ENCODE peak calls at places on chromosomes 2 and 18, in seven cellular contexts. One of them, this sample, is unnamed.

GRCh38 chr18:62334110-62334509 is 9.0 kb downstream of the TNFRSF11A start:
- DNase-seq in H9: no peak
- DNase-seq in transverse colon: peak
- DNase-seq in GM13976: no peak
- DNase-seq in PC-3: peak
- DNase-seq in MCF 10A: peak
- DNase-seq in GM20000: no peak
- DNase-seq in this sample: peak

GRCh38 chr2:64263315-64263714 is 119.1 kb upstream of the PELI1 start:
- DNase-seq in PC-3: peak
- DNase-seq in GM20000: no peak
- DNase-seq in H9: no peak
- DNase-seq in MCF 10A: peak
- DNase-seq in GM13976: no peak
- DNase-seq in transverse colon: no peak
- DNase-seq in this sample: peak

GRCh38 chr2:178787934-178788333 is 19.3 kb downstream of the TTN start:
- DNase-seq in PC-3: no peak
- DNase-seq in MCF 10A: no peak
- DNase-seq in GM13976: no peak
- DNase-seq in transverse colon: no peak
- DNase-seq in GM20000: no peak
- DNase-seq in H9: no peak
- DNase-seq in this sample: no peak

GRCh38 chr2:203802277-203803045 is 65.1 kb upstream of the CTLA4 start:
- DNase-seq in transverse colon: no peak
- DNase-seq in GM13976: no peak
- DNase-seq in GM20000: no peak
- DNase-seq in MCF 10A: no peak
- DNase-seq in PC-3: no peak
- DNase-seq in H9: no peak
- DNase-seq in this sample: peak

GRCh38 chr18:36757081-36757480 is 71.7 kb downstream of the TPGS2 start:
- DNase-seq in MCF 10A: peak
- DNase-seq in transverse colon: no peak
- DNase-seq in H9: no peak
- DNase-seq in PC-3: peak
- DNase-seq in GM20000: peak
- DNase-seq in GM13976: peak
- DNase-seq in this sample: peak

GRCh38 chr2:65483763-65484162 is 51.4 kb upstream of the SPRED2 start:
- DNase-seq in GM20000: no peak
- DNase-seq in H9: no peak
- DNase-seq in transverse colon: no peak
- DNase-seq in PC-3: no peak
- DNase-seq in MCF 10A: no peak
- DNase-seq in GM13976: no peak
- DNase-seq in this sample: no peak

GRCh38 chr18:46672062-46672970 is 15.3 kb upstream of the LOXHD1 start:
- DNase-seq in MCF 10A: no peak
- DNase-seq in PC-3: no peak
- DNase-seq in H9: no peak
- DNase-seq in GM13976: no peak
- DNase-seq in transverse colon: no peak
- DNase-seq in GM20000: no peak
- DNase-seq in this sample: peak

GRCh38 chr2:39913648-39914456 is 134.8 kb upstream of the THUMPD2 start:
- DNase-seq in GM20000: peak
- DNase-seq in H9: no peak
- DNase-seq in PC-3: peak
- DNase-seq in transverse colon: no peak
- DNase-seq in GM13976: peak
- DNase-seq in MCF 10A: peak
- DNase-seq in this sample: peak

GRCh38 chr2:85245891-85246290 is 81.9 kb downstream of the TGOLN2 start:
- DNase-seq in GM13976: no peak
- DNase-seq in MCF 10A: no peak
- DNase-seq in transverse colon: no peak
- DNase-seq in GM20000: no peak
- DNase-seq in PC-3: no peak
- DNase-seq in H9: no peak
- DNase-seq in this sample: no peak

GRCh38 chr2:207418422-207418821 is 111.3 kb upstream of the CREB1 start:
- DNase-seq in PC-3: no peak
- DNase-seq in GM13976: no peak
- DNase-seq in GM20000: no peak
- DNase-seq in H9: no peak
- DNase-seq in MCF 10A: no peak
- DNase-seq in transverse colon: no peak
- DNase-seq in this sample: no peak

GRCh38 chr2:172878260-172878659 is 142.6 kb downstream of the RAPGEF4 start:
- DNase-seq in transverse colon: no peak
- DNase-seq in MCF 10A: no peak
- DNase-seq in GM20000: no peak
- DNase-seq in GM13976: no peak
- DNase-seq in PC-3: no peak
- DNase-seq in H9: no peak
- DNase-seq in this sample: peak

GRCh38 chr2:64699712-64700111 is 46.0 kb upstream of the SERTAD2 start:
- DNase-seq in PC-3: no peak
- DNase-seq in MCF 10A: no peak
- DNase-seq in transverse colon: no peak
- DNase-seq in H9: peak
- DNase-seq in GM20000: no peak
- DNase-seq in GM13976: no peak
- DNase-seq in this sample: no peak

GRCh38 chr2:31415421-31415820 is 879 bp upstream of the XDH start:
- DNase-seq in transverse colon: no peak
- DNase-seq in H9: no peak
- DNase-seq in MCF 10A: no peak
- DNase-seq in PC-3: no peak
- DNase-seq in GM13976: no peak
- DNase-seq in GM20000: no peak
- DNase-seq in this sample: peak

GRCh38 chr2:178190938-178191910 is 3.1 kb upstream of the OSBPL6 start:
- DNase-seq in MCF 10A: peak
- DNase-seq in GM20000: peak
- DNase-seq in transverse colon: no peak
- DNase-seq in GM13976: no peak
- DNase-seq in H9: no peak
- DNase-seq in PC-3: peak
- DNase-seq in this sample: no peak

GRCh38 chr2:215881582-215881981 is 131.8 kb downstream of the MREG start:
- DNase-seq in H9: no peak
- DNase-seq in GM20000: no peak
- DNase-seq in transverse colon: no peak
- DNase-seq in MCF 10A: no peak
- DNase-seq in PC-3: peak
- DNase-seq in GM13976: no peak
- DNase-seq in this sample: no peak

GRCh38 chr2:26521913-26522180 is 43.9 kb upstream of the OTOF start:
- DNase-seq in PC-3: no peak
- DNase-seq in transverse colon: no peak
- DNase-seq in H9: no peak
- DNase-seq in MCF 10A: no peak
- DNase-seq in GM13976: no peak
- DNase-seq in GM20000: no peak
- DNase-seq in this sample: no peak

GRCh38 chr2:235940330-235940729 is 227.9 kb downstream of the GBX2 start:
- DNase-seq in H9: no peak
- DNase-seq in GM13976: no peak
- DNase-seq in transverse colon: peak
- DNase-seq in MCF 10A: peak
- DNase-seq in GM20000: no peak
- DNase-seq in PC-3: no peak
- DNase-seq in this sample: no peak

GRCh38 chr18:32200766-32201165 is 10.9 kb downstream of the MEP1B start:
- DNase-seq in transverse colon: peak
- DNase-seq in GM20000: no peak
- DNase-seq in GM13976: no peak
- DNase-seq in H9: no peak
- DNase-seq in PC-3: no peak
- DNase-seq in MCF 10A: no peak
- DNase-seq in this sample: no peak

GRCh38 chr2:172095905-172096660 is 6.6 kb downstream of the DLX2 start:
- DNase-seq in GM20000: peak
- DNase-seq in GM13976: peak
- DNase-seq in MCF 10A: peak
- DNase-seq in PC-3: peak
- DNase-seq in H9: no peak
- DNase-seq in transverse colon: no peak
- DNase-seq in this sample: peak

GRCh38 chr2:197011777-197012641 is 85.5 kb upstream of the PGAP1 start:
- DNase-seq in H9: no peak
- DNase-seq in transverse colon: no peak
- DNase-seq in PC-3: peak
- DNase-seq in GM20000: peak
- DNase-seq in MCF 10A: peak
- DNase-seq in GM13976: peak
- DNase-seq in this sample: peak

GRCh38 chr2:60819936-60820335 is 61.4 kb upstream of the REL start:
- DNase-seq in GM13976: no peak
- DNase-seq in MCF 10A: no peak
- DNase-seq in GM20000: no peak
- DNase-seq in H9: no peak
- DNase-seq in PC-3: no peak
- DNase-seq in transverse colon: no peak
- DNase-seq in this sample: no peak

GRCh38 chr2:143513081-143513480 is 383.9 kb downstream of the ARHGAP15 start:
- DNase-seq in H9: peak
- DNase-seq in MCF 10A: peak
- DNase-seq in PC-3: peak
- DNase-seq in GM20000: peak
- DNase-seq in transverse colon: no peak
- DNase-seq in GM13976: peak
- DNase-seq in this sample: peak

GRCh38 chr2:120798569-120799215 is 63.0 kb downstream of the GLI2 start:
- DNase-seq in GM13976: no peak
- DNase-seq in PC-3: no peak
- DNase-seq in H9: peak
- DNase-seq in transverse colon: no peak
- DNase-seq in GM20000: no peak
- DNase-seq in MCF 10A: no peak
- DNase-seq in this sample: no peak

GRCh38 chr2:221517362-221518121 is 54.6 kb downstream of the EPHA4 start:
- DNase-seq in H9: no peak
- DNase-seq in GM13976: peak
- DNase-seq in transverse colon: peak
- DNase-seq in PC-3: peak
- DNase-seq in GM20000: peak
- DNase-seq in MCF 10A: peak
- DNase-seq in this sample: peak

DNA sequence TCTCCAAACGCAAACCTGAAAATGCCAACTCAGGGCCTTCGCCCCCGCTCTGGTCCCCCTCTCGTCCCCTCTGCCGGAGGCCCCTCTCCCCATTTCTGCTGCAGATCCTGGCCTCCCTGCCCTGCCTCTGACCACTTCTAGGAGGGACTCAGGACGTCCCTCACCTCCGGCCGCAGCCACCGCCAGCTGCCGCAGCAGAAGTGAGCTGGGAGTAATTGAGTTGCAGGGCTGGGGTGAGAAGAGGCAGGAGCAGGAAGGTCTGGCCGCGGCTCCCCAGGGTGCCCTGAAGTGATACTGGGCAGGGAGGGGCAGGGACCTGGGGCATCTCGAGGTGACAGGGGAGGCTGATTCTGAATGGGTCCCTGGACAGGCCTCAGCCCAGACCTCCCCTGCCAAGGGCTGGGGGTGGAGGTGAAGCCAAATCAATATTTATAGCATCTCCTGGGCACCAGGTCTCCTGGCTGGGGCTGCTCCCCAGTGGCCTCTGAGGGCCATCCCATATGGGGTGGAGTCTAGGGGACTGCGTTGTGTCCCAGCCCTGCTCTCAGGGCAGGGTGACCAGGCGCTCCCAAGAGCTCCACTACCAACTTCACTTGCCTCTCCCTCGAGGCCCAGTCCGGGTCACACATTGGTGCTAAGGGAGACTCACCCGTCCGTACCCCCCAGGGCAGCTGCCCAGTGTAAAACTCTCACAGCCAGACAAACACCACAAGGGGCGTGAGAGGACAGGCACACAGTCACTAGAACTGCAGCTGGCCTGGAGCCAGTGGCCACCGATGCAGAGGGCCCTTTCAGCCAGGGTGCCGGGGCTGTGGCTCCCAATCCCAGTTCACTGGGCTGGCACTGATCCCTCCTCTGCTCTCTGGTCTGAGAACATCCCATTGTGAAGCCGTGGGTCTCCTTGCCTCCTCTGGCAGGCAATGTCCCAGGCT is 33.0 kb downstream of the KCNIP3 start:
- DNase-seq in transverse colon: no peak
- DNase-seq in GM20000: no peak
- DNase-seq in H9: no peak
- DNase-seq in GM13976: no peak
- DNase-seq in PC-3: no peak
- DNase-seq in MCF 10A: peak
- DNase-seq in this sample: no peak
- TF ChIP-seq CTCF in transverse colon: no peak
- TF ChIP-seq CTCF in GM20000: no peak
- TF ChIP-seq CTCF in H9: no peak
- TF ChIP-seq CTCF in GM13976: no peak
- TF ChIP-seq CTCF in PC-3: no peak
- TF ChIP-seq CTCF in MCF 10A: no peak
- TF ChIP-seq CTCF in this sample: peak

GRCh38 chr2:126769118-126769517 is 113.2 kb downstream of the GYPC start:
- DNase-seq in PC-3: no peak
- DNase-seq in H9: peak
- DNase-seq in GM20000: no peak
- DNase-seq in MCF 10A: no peak
- DNase-seq in transverse colon: no peak
- DNase-seq in GM13976: no peak
- DNase-seq in this sample: no peak
- TF ChIP-seq CTCF in PC-3: no peak
- TF ChIP-seq CTCF in H9: peak
- TF ChIP-seq CTCF in GM20000: no peak
- TF ChIP-seq CTCF in MCF 10A: no peak
- TF ChIP-seq CTCF in transverse colon: no peak
- TF ChIP-seq CTCF in GM13976: no peak
- TF ChIP-seq CTCF in this sample: no peak

GRCh38 chr2:240595381-240596079 is 9.0 kb downstream of the CAPN10 start:
- DNase-seq in GM20000: peak
- DNase-seq in MCF 10A: no peak
- DNase-seq in H9: peak
- DNase-seq in GM13976: peak
- DNase-seq in PC-3: no peak
- DNase-seq in transverse colon: peak
- DNase-seq in this sample: no peak
- TF ChIP-seq CTCF in GM20000: no peak
- TF ChIP-seq CTCF in MCF 10A: peak
- TF ChIP-seq CTCF in H9: peak
- TF ChIP-seq CTCF in GM13976: peak
- TF ChIP-seq CTCF in PC-3: peak
- TF ChIP-seq CTCF in transverse colon: peak
- TF ChIP-seq CTCF in this sample: peak

DNA sequence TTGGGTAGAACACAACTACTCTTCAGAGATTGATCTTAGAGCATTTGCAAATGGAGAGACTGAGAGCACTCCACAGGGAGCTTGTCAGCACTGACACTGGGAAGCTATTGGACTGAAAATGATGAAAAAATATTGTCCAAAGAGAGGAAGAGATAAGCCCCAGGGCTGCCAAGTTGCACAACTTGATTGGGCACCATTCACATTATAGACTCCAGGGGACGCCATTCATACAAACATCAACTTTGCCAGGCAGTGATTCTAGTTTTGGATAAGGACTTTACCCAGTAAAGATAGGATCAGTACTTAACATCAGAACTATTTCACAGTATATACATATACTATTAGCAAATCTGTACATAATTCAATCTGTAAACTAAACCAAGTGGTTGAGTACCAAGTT is 79.6 kb upstream of the MYCN start:
- DNase-seq in GM20000: no peak
- DNase-seq in MCF 10A: peak
- DNase-seq in GM13976: no peak
- DNase-seq in H9: no peak
- DNase-seq in PC-3: no peak
- DNase-seq in transverse colon: no peak
- DNase-seq in this sample: no peak
- TF ChIP-seq CTCF in GM20000: no peak
- TF ChIP-seq CTCF in MCF 10A: peak
- TF ChIP-seq CTCF in GM13976: no peak
- TF ChIP-seq CTCF in H9: peak
- TF ChIP-seq CTCF in PC-3: no peak
- TF ChIP-seq CTCF in transverse colon: no peak
- TF ChIP-seq CTCF in this sample: no peak

This sample was measured in HFFc6.